ENCODE peak calls at places on chromosomes 6 and 20, in five cellular contexts. U is foreskin fibroblast, G is osteocyte, N is Peyer's patch, E is cardiac muscle cell. A is an unnamed sample.

GRCh38 chr20:61724376-61724775 is 341.3 kb downstream of the TAF4 start:
- DNase-seq in U (no peak), G (no peak), N (no peak), E (no peak), A (no peak)

GRCh38 chr6:105445461-105445860 is 42.6 kb upstream of the PREP start:
- DNase-seq in U (no peak), G (no peak), N (no peak), E (no peak), A (no peak)

GRCh38 chr6:36609582-36609981 is 15.4 kb downstream of the SRSF3 start:
- DNase-seq in U (no peak), G (no peak), N (peak), E (no peak), A (no peak)

GRCh38 chr20:11108102-11108842 is 434.5 kb upstream of the JAG1 start:
- DNase-seq in U (no peak), G (no peak), N (no peak), E (peak), A (no peak)

GRCh38 chr20:38117635-38118034 is 47.4 kb downstream of the TGM2 start:
- DNase-seq in U (peak), G (peak), N (no peak), E (peak), A (no peak)

GRCh38 chr20:1041845-1042390 is 39.8 kb upstream of the RSPO4 start:
- DNase-seq in U (no peak), G (no peak), N (no peak), E (no peak), A (no peak)

GRCh38 chr20:41135187-41135887 is 2.0 kb upstream of the PLCG1 start:
- DNase-seq in U (peak), G (no peak), N (peak), E (peak), A (no peak)

GRCh38 chr6:26493258-26493657 is 6.8 kb upstream of the BTN1A1 start:
- DNase-seq in U (peak), G (no peak), N (no peak), E (peak), A (no peak)

GRCh38 chr6:154448448-154449096 is 61.9 kb downstream of the CNKSR3 start:
- DNase-seq in U (peak), G (no peak), N (no peak), E (peak), A (no peak)

GRCh38 chr6:32112436-32112980 is 3.4 kb upstream of the TNXB start:
- DNase-seq in U (peak), G (no peak), N (peak), E (no peak), A (no peak)

GRCh38 chr6:54238407-54238806 is 69.8 kb upstream of the TINAG start:
- DNase-seq in U (peak), G (no peak), N (no peak), E (peak), A (no peak)

GRCh38 chr6:44787254-44787844 is 399.8 kb downstream of the CDC5L start:
- DNase-seq in U (no peak), G (no peak), N (no peak), E (no peak), A (no peak)

GRCh38 chr6:90000864-90001731 is 106.8 kb downstream of the GJA10 start:
- DNase-seq in U (peak), G (no peak), N (peak), E (peak), A (no peak)

GRCh38 chr6:77707603-77708002 is 54.8 kb downstream of the MEI4 start:
- DNase-seq in U (no peak), G (no peak), N (no peak), E (no peak), A (no peak)

GRCh38 chr6:122789862-122790739 is 1.0 kb downstream of the SMPDL3A start:
- DNase-seq in U (peak), G (no peak), N (no peak), E (no peak), A (no peak)

GRCh38 chr6:126701799-126702198 is 361.9 kb downstream of the CENPW start:
- DNase-seq in U (peak), G (no peak), N (no peak), E (no peak), A (no peak)

GRCh38 chr20:58081842-58082241 is 146.6 kb downstream of the ANKRD60 start:
- DNase-seq in U (peak), G (no peak), N (no peak), E (peak), A (no peak)

GRCh38 chr6:89542081-89542855 is 96.3 kb downstream of the LYRM2 start:
- DNase-seq in U (no peak), G (no peak), N (no peak), E (no peak), A (no peak)

GRCh38 chr20:17538517-17539170 is 7.5 kb upstream of the BFSP1 start:
- DNase-seq in U (no peak), G (no peak), N (no peak), E (no peak), A (no peak)

GRCh38 chr6:56683882-56684281 is 41.2 kb upstream of the DST start:
- DNase-seq in U (peak), G (no peak), N (peak), E (peak), A (no peak)

GRCh38 chr6:106631356-106631755 is 2.0 kb downstream of the QRSL1 start:
- DNase-seq in U (no peak), G (no peak), N (no peak), E (peak), A (no peak)

GRCh38 chr20:4817230-4817671 is 95.5 kb downstream of the PRND start:
- DNase-seq in U (peak), G (no peak), N (no peak), E (no peak), A (no peak)

GRCh38 chr20:38147166-38147565 is 17.9 kb downstream of the TGM2 start:
- DNase-seq in U (no peak), G (no peak), N (no peak), E (no peak), A (no peak)

GRCh38 chr20:4484431-4485057 is 237.2 kb upstream of the PRND start:
- DNase-seq in U (peak), G (no peak), N (no peak), E (no peak), A (no peak)

GRCh38 chr6:132147530-132148011 is 196.4 kb upstream of the CCN2 start:
- DNase-seq in U (peak), G (no peak), N (no peak), E (peak), A (no peak)

GRCh38 chr6:29009358-29009757 is 4.2 kb upstream of the ZNF311 start:
- DNase-seq in U (no peak), G (no peak), N (no peak), E (no peak), A (no peak)

GRCh38 chr20:43946206-43946491 is 31.5 kb downstream of the TOX2 start:
- DNase-seq in U (no peak), G (no peak), N (no peak), E (no peak), A (no peak)

GRCh38 chr20:49276895-49277785 is 717 bp downstream of the ZNFX1 start:
- DNase-seq in U (peak), G (no peak), N (peak), E (no peak), A (no peak)

GRCh38 chr6:33191383-33192104 is 723 bp downstream of the COL11A2 start:
- DNase-seq in U (no peak), G (no peak), N (no peak), E (no peak), A (no peak)

GRCh38 chr6:63968650-63969049 is 333.0 kb downstream of the PHF3 start:
- DNase-seq in U (no peak), G (no peak), N (no peak), E (no peak), A (no peak)

GRCh38 chr6:37007340-37008043 is 2.0 kb downstream of the FGD2 start:
- DNase-seq in U (no peak), G (no peak), N (peak), E (no peak), A (no peak)

GRCh38 chr6:38018755-38019165 is 199.2 kb downstream of the ZFAND3 start:
- DNase-seq in U (no peak), G (no peak), N (no peak), E (no peak), A (no peak)
- TF ChIP-seq CTCF in U (no peak), G (no peak), N (no peak), E (no peak), A (no peak)

GRCh38 chr6:14464049-14464448 is 346.5 kb downstream of the CD83 start:
- DNase-seq in U (peak), G (no peak), N (no peak), E (peak), A (no peak)
- TF ChIP-seq CTCF in U (no peak), G (no peak), N (no peak), E (no peak), A (no peak)

GRCh38 chr6:4316867-4317400 is 181.6 kb upstream of the ECI2 start:
- DNase-seq in U (peak), G (no peak), N (peak), E (peak), A (no peak)

GRCh38 chr6:4311976-4312860 is 176.8 kb upstream of the ECI2 start:
- DNase-seq in U (no peak), G (no peak), N (no peak), E (no peak), A (no peak)

GRCh38 chr6:4314201-4314707 is 178.9 kb upstream of the ECI2 start:
- DNase-seq in U (no peak), G (no peak), N (no peak), E (no peak), A (no peak)

GRCh38 chr6:4309540-4309939 is 174.2 kb upstream of the ECI2 start:
- DNase-seq in U (no peak), G (no peak), N (no peak), E (no peak), A (no peak)

GRCh38 chr6:4313044-4313686 is 177.8 kb upstream of the ECI2 start:
- DNase-seq in U (peak), G (peak), N (no peak), E (peak), A (no peak)
- TF ChIP-seq CTCF in U (peak), G (peak), N (peak), E (peak), A (peak)

GRCh38 chr20:33180169-33180568 is 12.2 kb downstream of the BPIFA2 start:
- DNase-seq in U (no peak), G (no peak), N (no peak), E (no peak), A (no peak)

GRCh38 chr20:33178726-33179125 is 10.8 kb downstream of the BPIFA2 start:
- DNase-seq in U (no peak), G (no peak), N (no peak), E (no peak), A (no peak)

GRCh38 chr20:33177866-33178265 is 9.9 kb downstream of the BPIFA2 start:
- DNase-seq in U (no peak), G (no peak), N (no peak), E (no peak), A (no peak)

GRCh38 chr20:33183292-33183691 is 15.3 kb downstream of the BPIFA2 start:
- DNase-seq in U (no peak), G (no peak), N (no peak), E (no peak), A (no peak)

DNA sequence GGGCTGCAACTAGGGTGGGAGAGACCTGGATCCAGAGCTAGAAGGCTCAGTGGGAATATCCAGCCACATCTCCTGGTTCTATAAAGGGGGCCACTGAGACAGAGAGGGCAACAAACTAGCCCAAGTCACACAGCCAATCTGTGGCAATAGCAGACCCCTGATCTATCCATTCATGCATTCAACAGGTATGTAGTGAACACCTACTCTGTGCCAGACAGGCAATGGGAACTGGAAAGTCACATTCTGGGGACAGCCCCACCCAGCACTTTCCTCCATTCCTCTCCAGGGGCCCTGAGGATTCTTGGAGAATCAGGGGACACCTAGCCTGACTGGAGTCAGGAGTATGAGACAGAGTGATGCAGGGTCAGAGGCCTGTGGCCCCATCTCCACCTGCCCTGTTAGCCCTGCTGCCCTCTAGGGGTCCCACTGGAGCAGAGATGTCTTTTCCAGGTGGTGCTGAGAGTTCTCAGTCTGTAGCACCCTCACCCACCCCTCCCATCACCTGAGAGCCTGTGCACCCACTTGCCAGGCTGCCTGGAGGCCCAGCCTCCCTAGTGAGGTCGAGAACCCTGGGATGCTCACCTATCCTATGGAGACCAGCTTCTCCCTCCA is 13.6 kb downstream of the BPIFA2 start:
- DNase-seq in U (no peak), G (no peak), N (no peak), E (no peak), A (no peak)
- TF ChIP-seq CTCF in U (no peak), G (no peak), N (no peak), E (no peak), A (no peak)

GRCh38 chr20:23179766-23180403 is 93.8 kb upstream of the CD93 start:
- DNase-seq in U (no peak), G (no peak), N (no peak), E (peak), A (no peak)

GRCh38 chr20:23180451-23180921 is 94.4 kb upstream of the CD93 start:
- DNase-seq in U (no peak), G (no peak), N (no peak), E (no peak), A (no peak)

GRCh38 chr20:23174821-23175220 is 88.7 kb upstream of the CD93 start:
- DNase-seq in U (no peak), G (no peak), N (no peak), E (no peak), A (no peak)

GRCh38 chr20:23178806-23179205 is 92.7 kb upstream of the CD93 start:
- DNase-seq in U (no peak), G (no peak), N (no peak), E (peak), A (no peak)
- TF ChIP-seq CTCF in U (no peak), G (no peak), N (peak), E (peak), A (no peak)

GRCh38 chr20:46558511-46558959 is 8.1 kb upstream of the OCSTAMP start:
- DNase-seq in U (peak), G (no peak), N (no peak), E (peak), A (no peak)
- TF ChIP-seq CTCF in U (no peak), G (no peak), N (no peak), E (no peak), A (no peak)

A was measured in type B pancreatic cell.